ENCODE peak calls at places on chromosomes 12 and 14, in nine cellular contexts. D, W, U, N, J, Y, T, S and Q are unnamed samples.

GRCh38 chr12:88227263-88227662 is 85.2 kb downstream of the TMTC3 start:
- DNase-seq in T (peak), N (no peak), D (no peak), S (no peak), W (no peak), U (no peak), Y (no peak), J (no peak), Q (no peak)

GRCh38 chr12:108447168-108447840 is 67.8 kb upstream of the FICD start:
- DNase-seq in S (no peak), N (no peak), J (no peak), T (peak), D (no peak), Y (no peak), U (no peak), W (no peak), Q (no peak)

GRCh38 chr14:99268776-99269510 is 3.1 kb downstream of the BCL11B start:
- DNase-seq in N (no peak), T (no peak), W (no peak), U (no peak), Y (no peak), D (no peak), S (no peak), J (no peak), Q (no peak)

GRCh38 chr12:49947593-49948226 is 2.8 kb upstream of the AQP2 start:
- DNase-seq in D (no peak), N (no peak), T (no peak), S (no peak), J (no peak), W (no peak), Y (no peak), U (no peak), Q (no peak)

GRCh38 chr12:62438098-62438692 is 28.4 kb upstream of the MON2 start:
- DNase-seq in N (no peak), Y (peak), T (peak), W (no peak), U (peak), D (peak), J (no peak), S (peak), Q (no peak)

GRCh38 chr12:119673634-119674033 is 5.7 kb downstream of the PRKAB1 start:
- DNase-seq in N (no peak), U (peak), W (no peak), J (peak), Y (no peak), T (no peak), S (no peak), D (no peak), Q (no peak)

GRCh38 chr12:18158774-18159557 is 69.0 kb upstream of the RERGL start:
- DNase-seq in J (no peak), Y (no peak), D (no peak), W (no peak), U (no peak), S (no peak), N (peak), T (peak), Q (no peak)

GRCh38 chr14:51676549-51676948 is 24.8 kb downstream of the FRMD6 start:
- DNase-seq in J (no peak), D (no peak), T (peak), S (no peak), Y (no peak), U (no peak), N (no peak), W (no peak), Q (no peak)

GRCh38 chr12:108392284-108392683 is 53.2 kb upstream of the CMKLR1 start:
- DNase-seq in N (no peak), S (no peak), J (no peak), Y (no peak), T (no peak), U (no peak), D (no peak), W (no peak), Q (no peak)

GRCh38 chr12:117210266-117210918 is 20.1 kb upstream of the FBXO21 start:
- DNase-seq in D (no peak), S (no peak), Y (no peak), T (no peak), J (no peak), N (no peak), U (no peak), W (no peak), Q (no peak)

GRCh38 chr12:48739618-48740269 is 23.2 kb upstream of the CCNT1 start:
- DNase-seq in N (no peak), S (no peak), Y (no peak), J (no peak), D (no peak), T (no peak), U (no peak), W (no peak), Q (no peak)

GRCh38 chr12:98060421-98060820 is 455.0 kb upstream of the TMPO start:
- DNase-seq in N (no peak), Y (no peak), W (no peak), T (no peak), U (no peak), J (no peak), D (no peak), S (no peak), Q (no peak)

GRCh38 chr12:94875525-94875924 is 128.0 kb downstream of the NDUFA12 start:
- DNase-seq in W (no peak), S (peak), Y (no peak), N (no peak), T (peak), J (peak), D (no peak), U (no peak), Q (no peak)

GRCh38 chr12:57276935-57277563 is 26.1 kb upstream of the STAC3 start:
- DNase-seq in U (no peak), Y (no peak), D (peak), T (peak), N (no peak), J (no peak), W (no peak), S (peak), Q (no peak)

GRCh38 chr12:106245767-106246166 is 2.1 kb downstream of the CKAP4 start:
- DNase-seq in T (peak), S (no peak), N (no peak), J (peak), U (peak), Y (no peak), W (no peak), D (peak), Q (no peak)

GRCh38 chr14:59394268-59394667 is 70.9 kb downstream of the GPR135 start:
- DNase-seq in S (no peak), U (no peak), Y (no peak), T (peak), D (no peak), N (no peak), W (no peak), J (no peak), Q (no peak)

GRCh38 chr12:12172106-12172511 is 94.7 kb downstream of the LRP6 start:
- DNase-seq in D (no peak), N (no peak), J (no peak), U (no peak), W (no peak), T (peak), S (peak), Y (no peak), Q (no peak)

GRCh38 chr14:23252420-23253333 is 14.9 kb downstream of the RNF212B start:
- DNase-seq in D (no peak), S (no peak), U (no peak), J (no peak), T (no peak), W (no peak), N (no peak), Y (no peak), Q (no peak)

GRCh38 chr12:90152897-90153624 is 444.4 kb upstream of the ATP2B1 start:
- DNase-seq in U (no peak), T (peak), J (no peak), S (no peak), D (no peak), Y (no peak), W (no peak), N (no peak), Q (no peak)

GRCh38 chr14:91503000-91503504 is 7.1 kb downstream of the PPP4R3A start:
- DNase-seq in D (no peak), T (no peak), W (no peak), Y (no peak), S (no peak), N (no peak), U (no peak), J (no peak), Q (no peak)

GRCh38 chr12:3305904-3306619 is 184.9 kb upstream of the PRMT8 start:
- DNase-seq in T (no peak), J (no peak), W (no peak), Y (no peak), U (no peak), S (no peak), N (no peak), D (no peak), Q (no peak)

GRCh38 chr12:107385518-107385917 is 292.2 kb upstream of the CRY1 start:
- DNase-seq in U (no peak), Y (no peak), W (no peak), S (no peak), N (no peak), J (no peak), T (peak), D (no peak), Q (no peak)

GRCh38 chr12:93536766-93537515 is 35.5 kb upstream of the SOCS2 start:
- DNase-seq in S (no peak), J (no peak), D (peak), Y (no peak), T (peak), U (no peak), N (no peak), W (no peak), Q (no peak)

GRCh38 chr12:130776857-130777339 is 60.8 kb upstream of the RIMBP2 start:
- DNase-seq in Y (no peak), S (no peak), W (no peak), T (no peak), U (no peak), D (no peak), N (no peak), J (no peak), Q (no peak)

GRCh38 chr14:20620798-20621478 is 20.6 kb downstream of the OR6S1 start:
- DNase-seq in D (no peak), T (no peak), S (no peak), Y (no peak), W (no peak), J (no peak), N (no peak), U (no peak), Q (no peak)

GRCh38 chr14:93035585-93035916 is 80.2 kb downstream of the ITPK1 start:
- DNase-seq in U (no peak), Y (no peak), S (no peak), W (no peak), J (no peak), D (no peak), T (no peak), N (no peak), Q (no peak)

GRCh38 chr12:106248849-106249371 is 1.1 kb upstream of the CKAP4 start:
- DNase-seq in D (peak), W (no peak), J (no peak), S (peak), U (no peak), T (peak), Y (no peak), N (no peak), Q (no peak)

GRCh38 chr12:49633703-49634311 is 10.4 kb downstream of the PRPF40B start:
- DNase-seq in N (no peak), J (no peak), D (no peak), S (no peak), W (no peak), U (no peak), Y (no peak), T (no peak), Q (no peak)

GRCh38 chr12:70556179-70556869 is 80.9 kb downstream of the PTPRB start:
- DNase-seq in W (no peak), J (no peak), D (no peak), Y (no peak), S (no peak), N (no peak), T (no peak), U (no peak), Q (no peak)

GRCh38 chr12:132937476-132937875 is 18.6 kb downstream of the ZNF605 start:
- DNase-seq in S (no peak), D (no peak), T (no peak), J (no peak), U (no peak), W (no peak), Y (no peak), N (no peak), Q (no peak)